ENCODE peak calls at places on chromosomes 5 and 9, in four cellular contexts. D is CD4-positive, alpha-beta memory T cell; M is heart right ventricle; F is SK-N-SH. C is an unnamed sample.

GRCh38 chr9:116154976-116155699 is 1.5 kb downstream of the PAPPA start:
- DNase-seq in D (no peak), M (peak; percentile 14), F (peak; percentile 39), C (peak; percentile 38)

GRCh38 chr5:151141535-151141934 is 16.0 kb downstream of the ANXA6 start:
- DNase-seq in D (peak; percentile 47), M (peak; percentile 53), F (no peak), C (no peak)

GRCh38 chr5:141488591-141489478 is at the start of gene PCDHGC5:
- DNase-seq in D (no peak), M (no peak), F (no peak), C (no peak)

GRCh38 chr9:123470121-123470851 is 114.3 kb downstream of the CRB2 start:
- DNase-seq in D (no peak), M (no peak), F (no peak), C (no peak)

GRCh38 chr9:91253488-91253887 is 108.2 kb downstream of the AUH start:
- DNase-seq in D (peak; percentile 32), M (no peak), F (no peak), C (no peak)

GRCh38 chr5:122053181-122054109 is 24.6 kb downstream of the LOX start:
- DNase-seq in D (no peak), M (peak; percentile 4), F (no peak), C (peak; percentile 53)

GRCh38 chr5:54985301-54986268 is at the start of gene ESM1:
- DNase-seq in D (no peak), M (no peak), F (no peak), C (no peak)

GRCh38 chr9:129287595-129288305 is 109.7 kb upstream of the IER5L start:
- DNase-seq in D (no peak), M (no peak), F (no peak), C (no peak)

GRCh38 chr9:120366646-120367019 is 213.3 kb downstream of the CDK5RAP2 start:
- DNase-seq in D (no peak), M (no peak), F (no peak), C (no peak)

GRCh38 chr5:138455191-138455930 is 9.9 kb upstream of the EGR1 start:
- DNase-seq in D (no peak), M (no peak), F (no peak), C (no peak)

GRCh38 chr9:137319434-137319975 is 17.4 kb upstream of the NRARP start:
- DNase-seq in D (no peak), M (no peak), F (peak; percentile 23), C (no peak)

GRCh38 chr5:96807099-96807654 is 568 bp downstream of the ERAP1 start:
- DNase-seq in D (no peak), M (peak; percentile 82), F (peak; percentile 89), C (peak; percentile 80)

GRCh38 chr5:151042453-151043093 is 22.2 kb downstream of the GPX3 start:
- DNase-seq in D (no peak), M (no peak), F (no peak), C (no peak)

GRCh38 chr5:9529041-9529480 is 16.8 kb downstream of the SEMA5A start:
- DNase-seq in D (no peak), M (no peak), F (no peak), C (no peak)

GRCh38 chr5:1294839-1295649 is at the start of gene TERT:
- DNase-seq in D (peak; percentile 59), M (no peak), F (peak; percentile 94), C (peak; percentile 36)

GRCh38 chr5:95449460-95449859 is 58.3 kb downstream of the FAM81B start:
- DNase-seq in D (no peak), M (no peak), F (no peak), C (no peak)

GRCh38 chr5:151692312-151692711 is 5.6 kb upstream of the SPARC start:
- DNase-seq in D (no peak), M (no peak), F (no peak), C (no peak)

GRCh38 chr5:98258939-98259338 is 514.5 kb upstream of the RGMB start:
- DNase-seq in D (no peak), M (no peak), F (no peak), C (no peak)

GRCh38 chr9:104808030-104808614 is 44.2 kb downstream of the NIPSNAP3B start:
- DNase-seq in D (no peak), M (peak; percentile 30), F (peak; percentile 62), C (no peak)

GRCh38 chr5:127885176-127885575 is 182.0 kb downstream of the CCDC192 start:
- DNase-seq in D (no peak), M (no peak), F (no peak), C (no peak)

GRCh38 chr9:21782207-21782606 is 20.2 kb upstream of the MTAP start:
- DNase-seq in D (no peak), M (no peak), F (no peak), C (no peak)

GRCh38 chr5:80034559-80034958 is 589 bp upstream of the THBS4 start:
- DNase-seq in D (no peak), M (no peak), F (no peak), C (no peak)

GRCh38 chr9:3708751-3709150 is 182.9 kb upstream of the RFX3 start:
- DNase-seq in D (no peak), M (no peak), F (no peak), C (no peak)

GRCh38 chr5:36239370-36240293 is 2.1 kb downstream of the NADK2 start:
- DNase-seq in D (peak; percentile 4), M (no peak), F (no peak), C (no peak)

GRCh38 chr9:136385015-136385414 is 11.5 kb upstream of the CARD9 start:
- DNase-seq in D (peak; percentile 68), M (no peak), F (no peak), C (no peak)

GRCh38 chr5:36635721-36636390 is 29.4 kb downstream of the SLC1A3 start:
- DNase-seq in D (no peak), M (no peak), F (no peak), C (no peak)

GRCh38 chr9:92426501-92426900 is 2.2 kb upstream of the OMD start:
- DNase-seq in D (no peak), M (no peak), F (no peak), C (no peak)

GRCh38 chr9:81519816-81520215 is 169.5 kb downstream of the TLE1 start:
- DNase-seq in D (no peak), M (no peak), F (no peak), C (no peak)

GRCh38 chr5:60852317-60852716 is 8.2 kb upstream of the ELOVL7 start:
- DNase-seq in D (no peak), M (no peak), F (no peak), C (no peak)

GRCh38 chr5:178232124-178232919 is at the start of gene PHYKPL:
- DNase-seq in D (peak; percentile 71), M (peak; percentile 59), F (peak; percentile 91), C (peak; percentile 95)

GRCh38 chr5:68464424-68464823 is 248.9 kb downstream of the PIK3R1 start:
- DNase-seq in D (peak; percentile 7), M (no peak), F (no peak), C (no peak)

GRCh38 chr9:227882-228281 is 13.2 kb downstream of the DOCK8 start:
- DNase-seq in D (no peak), M (no peak), F (no peak), C (no peak)

GRCh38 chr5:155480731-155481131 is 467.2 kb downstream of the KIF4B start:
- DNase-seq in D (no peak), M (peak; percentile 39), F (no peak), C (no peak)

GRCh38 chr5:134142806-134143205 is 28.3 kb downstream of the TCF7 start:
- DNase-seq in D (no peak), M (no peak), F (no peak), C (peak; percentile 24)

GRCh38 chr5:43193952-43194321 is 1.9 kb downstream of the NIM1K start:
- DNase-seq in D (no peak), M (no peak), F (no peak), C (no peak)

GRCh38 chr5:133287500-133287899 is 235.7 kb downstream of the HSPA4 start:
- DNase-seq in D (peak; percentile 12), M (no peak), F (peak; percentile 79), C (no peak)

GRCh38 chr5:109307996-109308395 is 101.8 kb downstream of the PJA2 start:
- DNase-seq in D (no peak), M (no peak), F (no peak), C (no peak)

GRCh38 chr5:149797897-149798296 is 67.8 kb downstream of the PPARGC1B start:
- DNase-seq in D (no peak), M (no peak), F (no peak), C (no peak)
- H3K4me1 ChIP-seq in D (no peaks in the 10 kb centered on the region), M (peaks cover 95% of the 10 kb centered on the region), F (peaks cover 7% of the 10 kb centered on the region), C (peaks cover 13% of the 10 kb centered on the region)

GRCh38 chr9:89354471-89354870 is 36.2 kb downstream of the SECISBP2 start:
- DNase-seq in D (no peak), M (no peak), F (no peak), C (no peak)
- H3K36me3 ChIP-seq in D (peaks cover 85% of the 10 kb centered on the region), M (no peaks in the 10 kb centered on the region), F (peaks cover 33% of the 10 kb centered on the region), C (peaks cover 6% of the 10 kb centered on the region)

DNA sequence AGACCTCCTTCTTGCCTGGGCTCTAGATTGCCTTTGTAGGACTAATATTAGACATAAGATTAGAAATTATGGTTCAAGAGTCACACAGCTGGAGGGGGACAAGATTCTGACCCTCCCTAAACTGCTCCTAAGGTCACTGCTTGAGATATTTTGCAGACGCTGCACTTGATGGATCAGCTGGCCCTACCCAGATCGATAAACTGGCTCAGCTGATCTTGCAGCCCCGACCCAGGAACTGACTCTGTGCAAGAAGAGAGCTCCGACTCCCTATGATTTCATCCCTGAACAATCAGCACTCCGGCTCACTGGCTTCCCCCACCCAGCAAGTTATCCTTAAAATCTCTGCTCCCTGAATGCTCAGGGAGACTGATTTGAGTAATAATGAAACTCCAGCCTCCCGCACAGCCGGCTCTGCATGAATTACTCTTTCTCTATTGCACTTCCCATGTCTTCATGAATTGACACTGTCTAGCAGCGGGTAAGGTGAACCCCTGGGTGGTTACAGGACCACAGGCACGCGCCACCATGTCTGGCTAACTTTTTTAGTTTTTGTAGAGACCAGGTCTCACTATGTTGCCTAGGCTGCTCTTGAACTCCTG is 17.0 kb upstream of the NANS start:
- DNase-seq in D (no peak), M (no peak), F (no peak), C (no peak)
- H3K4me1 ChIP-seq in D (peaks cover 5% of the 10 kb centered on the region), M (peaks cover 14% of the 10 kb centered on the region), F (no peaks in the 10 kb centered on the region), C (peaks cover 13% of the 10 kb centered on the region)

DNA sequence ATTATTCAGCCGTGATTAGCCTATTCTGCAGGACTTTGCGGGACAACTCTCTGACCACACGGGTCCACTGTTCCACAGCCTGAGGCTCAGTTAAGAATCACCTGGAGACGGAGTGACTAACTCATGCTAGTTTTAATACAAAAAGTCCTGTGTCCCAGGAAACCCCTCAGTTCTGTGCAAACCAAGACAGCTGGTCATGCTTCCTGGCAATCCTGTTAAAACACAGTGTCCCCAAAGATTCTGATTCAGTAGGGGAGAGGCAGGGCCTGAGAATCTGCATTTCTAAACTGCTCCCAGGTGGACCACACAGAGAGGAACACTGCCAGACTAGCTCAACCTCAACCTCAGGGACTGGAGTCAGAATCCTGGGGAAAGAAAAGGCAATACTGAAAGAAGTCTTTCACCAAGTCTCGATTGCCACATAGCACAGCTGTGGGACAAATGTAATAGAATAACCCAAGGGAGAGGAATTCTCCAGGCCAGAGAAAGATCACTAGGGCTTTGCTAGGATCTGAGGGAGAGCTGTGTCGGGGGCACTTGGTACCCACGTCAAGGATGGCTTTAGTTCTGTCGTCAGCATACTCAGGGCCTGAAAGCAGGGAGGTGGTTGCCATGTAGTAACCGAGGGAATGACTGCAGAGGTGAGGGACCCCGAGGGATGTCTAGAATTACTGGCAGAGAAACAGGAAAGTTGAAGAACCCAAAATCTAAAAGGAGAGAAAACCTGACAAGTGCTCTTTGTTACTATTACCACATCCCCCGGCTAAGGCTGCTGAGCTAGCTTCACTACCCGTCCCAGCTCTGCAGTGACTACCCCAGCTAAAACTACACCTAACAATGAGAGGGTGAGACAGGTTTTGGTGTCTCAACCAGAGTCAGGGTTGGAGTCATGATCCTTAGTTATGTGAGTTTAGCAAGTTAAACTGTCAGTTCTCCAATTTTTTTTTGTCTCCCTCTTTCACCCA is 8.6 kb downstream of the SUSD1 start:
- DNase-seq in D (no peak), M (no peak), F (no peak), C (no peak)
- H3K36me3 ChIP-seq in D (no peaks in the 10 kb centered on the region), M (no peaks in the 10 kb centered on the region), F (no peaks in the 10 kb centered on the region), C (no peaks in the 10 kb centered on the region)